ENCODE peak calls at places on chromosomes 3 and 15, in seven cellular contexts. J is fibroblast of lung; Q is CD4-positive, alpha-beta memory T cell; H is left lung; N is CD8-positive, alpha-beta T cell; I is psoas muscle; W is transverse colon. Y is an unnamed sample.

GRCh38 chr15:99326235-99326634 is 75.0 kb downstream of the LRRC28 start:
- DNase-seq in N (no peak), I (no peak), W (no peak), H (no peak), Q (no peak), J (no peak), Y (no peak)

GRCh38 chr3:118842147-118842863 is 192.3 kb downstream of the IGSF11 start:
- DNase-seq in N (no peak), J (peak; percentile 7), I (no peak), W (no peak), H (no peak), Q (no peak), Y (no peak)

GRCh38 chr3:62577153-62577552 is 203.8 kb upstream of the FEZF2 start:
- DNase-seq in Q (no peak), J (no peak), H (no peak), I (no peak), W (no peak), N (no peak), Y (no peak)

GRCh38 chr3:46756642-46757041 is 39.0 kb upstream of the PRSS50 start:
- DNase-seq in I (no peak), J (no peak), N (no peak), H (no peak), Q (no peak), W (no peak), Y (no peak)

GRCh38 chr3:190585771-190586630 is 72.1 kb downstream of the IL1RAP start:
- DNase-seq in Q (no peak), W (no peak), I (no peak), N (no peak), J (peak; percentile 94), H (peak; percentile 56), Y (no peak)

GRCh38 chr3:129975332-129976090 is 991 bp downstream of the TRH start:
- DNase-seq in H (peak; percentile 41), N (peak; percentile 49), Q (peak; percentile 13), J (no peak), W (peak; percentile 10), I (no peak), Y (no peak)

GRCh38 chr3:30458376-30458775 is 148.0 kb upstream of the TGFBR2 start:
- DNase-seq in I (no peak), Q (no peak), W (no peak), H (no peak), J (no peak), N (no peak), Y (no peak)

GRCh38 chr3:71438904-71439303 is 144.6 kb downstream of the FOXP1 start:
- DNase-seq in I (no peak), W (no peak), N (no peak), J (no peak), Q (no peak), H (no peak), Y (no peak)

GRCh38 chr15:26954403-26954802 is 16.6 kb upstream of the GABRG3 start:
- DNase-seq in W (no peak), H (no peak), Q (no peak), I (no peak), N (no peak), J (no peak), Y (no peak)

GRCh38 chr3:169264711-169265110 is 398.8 kb downstream of the MECOM start:
- DNase-seq in W (peak; percentile 66), J (peak; percentile 64), H (no peak), N (no peak), I (no peak), Q (no peak), Y (no peak)

GRCh38 chr3:60584250-60584649 is 667.0 kb downstream of the FHIT start:
- DNase-seq in N (no peak), Q (no peak), J (peak; percentile 87), I (no peak), W (no peak), H (no peak), Y (no peak)

GRCh38 chr3:171813897-171814460 is 3.7 kb upstream of the PLD1 start:
- DNase-seq in J (peak; percentile 83), W (no peak), Q (no peak), I (no peak), N (no peak), H (peak; percentile 55), Y (peak; percentile 9)

GRCh38 chr15:90062023-90062728 is 40.1 kb downstream of the IDH2 start:
- DNase-seq in J (peak; percentile 10), W (peak; percentile 91), N (no peak), I (no peak), Q (peak; percentile 58), H (peak; percentile 80), Y (peak; percentile 81)

GRCh38 chr3:194632983-194633348 is 253 bp downstream of the TMEM44 start:
- DNase-seq in I (no peak), J (peak; percentile 40), H (no peak), N (no peak), Q (no peak), W (peak; percentile 28), Y (no peak)

GRCh38 chr3:128763967-128764366 is 38.0 kb downstream of the RAB7A start:
- DNase-seq in J (no peak), H (no peak), N (peak; percentile 43), Q (no peak), W (no peak), I (peak; percentile 71), Y (no peak)

GRCh38 chr3:124565013-124565412 is 165.2 kb upstream of the UMPS start:
- DNase-seq in W (peak; percentile 77), N (peak; percentile 62), J (peak; percentile 56), I (peak; percentile 71), H (peak; percentile 55), Q (peak; percentile 55), Y (peak; percentile 52)

GRCh38 chr3:169668081-169668956 is 4.8 kb upstream of the MECOM start:
- DNase-seq in I (peak; percentile 62), N (no peak), H (peak; percentile 40), W (peak; percentile 40), Q (peak; percentile 11), J (peak; percentile 45), Y (no peak)

GRCh38 chr3:139113231-139113749 is 68.6 kb upstream of the PRR23C start:
- DNase-seq in I (no peak), H (no peak), Q (no peak), W (no peak), J (no peak), N (no peak), Y (no peak)

GRCh38 chr3:127389415-127389814 is 101.6 kb upstream of the PRR20G start:
- DNase-seq in I (no peak), W (no peak), N (no peak), H (no peak), J (peak; percentile 3), Q (no peak), Y (no peak)

GRCh38 chr15:39833515-39833981 is 50.9 kb upstream of the FSIP1 start:
- DNase-seq in H (no peak), W (no peak), N (no peak), Q (no peak), J (peak; percentile 77), I (no peak), Y (no peak)

DNA sequence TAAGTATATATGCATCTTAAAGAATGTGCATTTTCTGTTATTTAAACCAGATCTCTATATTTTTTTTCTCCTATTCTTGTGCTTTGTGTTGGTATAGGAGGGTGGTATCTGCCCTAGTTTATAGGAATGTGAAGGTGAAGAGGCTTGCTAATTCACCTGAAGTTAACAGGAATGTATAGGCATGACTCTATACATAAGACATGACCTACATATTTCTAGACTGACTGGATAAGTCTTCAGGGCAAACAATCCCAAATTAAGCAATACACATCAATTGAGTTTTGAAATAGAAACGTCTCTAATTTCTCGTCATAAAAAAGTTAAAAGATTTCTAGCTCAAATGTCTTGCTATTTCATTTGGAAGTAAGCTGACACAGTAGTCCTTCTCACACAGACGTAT is 410.0 kb downstream of the DIPK2A start:
- DNase-seq in I (no peak), W (no peak), Q (no peak), H (no peak), N (no peak), J (no peak), Y (no peak)
- H3K4me3 ChIP-seq in I (no peak overlapping the region), W (no peak overlapping the region), Q (no peak overlapping the region), H (no peak overlapping the region), N (no peak overlapping the region), J (no peak overlapping the region), Y (no peak overlapping the region)

DNA sequence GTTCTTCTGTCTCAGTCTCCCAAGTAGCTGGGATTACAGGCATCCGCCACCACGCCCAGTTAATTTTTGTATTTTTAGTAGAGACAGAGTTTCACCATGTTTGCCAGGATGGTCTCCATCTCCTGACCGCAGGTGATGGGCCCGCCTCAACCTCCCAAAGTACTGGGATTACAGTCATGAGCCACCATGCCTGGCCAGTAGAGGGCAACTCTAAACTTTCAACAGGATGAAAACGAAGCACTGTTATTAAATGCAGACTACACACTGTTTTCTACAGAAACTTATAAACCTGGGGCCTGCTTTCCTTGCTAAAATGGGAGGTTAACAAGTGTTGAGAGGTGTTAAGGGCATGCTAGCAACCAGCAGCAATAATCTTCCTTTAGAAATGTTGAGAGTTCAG is 7.6 kb downstream of the ARPC4 start:
- DNase-seq in I (no peak), W (no peak), Q (no peak), H (no peak), N (no peak), J (no peak), Y (no peak)
- H3K36me3 ChIP-seq in I (peaks cover 90% of the 10 kb centered on the region), W (peaks cover 2% of the 10 kb centered on the region), Q (peaks cover 71% of the 10 kb centered on the region), H (peaks cover 97% of the 10 kb centered on the region), N (peaks cover 69% of the 10 kb centered on the region), J (peaks cover 32% of the 10 kb centered on the region), Y (peaks cover 96% of the 10 kb centered on the region)

GRCh38 chr3:188391597-188391996 is 237.6 kb downstream of the LPP start:
- DNase-seq in I (no peak), W (no peak), Q (no peak), H (no peak), N (no peak), J (no peak), Y (no peak)
- H3K4me1 ChIP-seq in I (peaks cover 24% of the 10 kb centered on the region), W (peaks cover 21% of the 10 kb centered on the region), Q (peaks cover 8% of the 10 kb centered on the region), H (peaks cover 36% of the 10 kb centered on the region), N (no peaks in the 10 kb centered on the region), J (no peaks in the 10 kb centered on the region), Y (peaks cover 52% of the 10 kb centered on the region)

DNA sequence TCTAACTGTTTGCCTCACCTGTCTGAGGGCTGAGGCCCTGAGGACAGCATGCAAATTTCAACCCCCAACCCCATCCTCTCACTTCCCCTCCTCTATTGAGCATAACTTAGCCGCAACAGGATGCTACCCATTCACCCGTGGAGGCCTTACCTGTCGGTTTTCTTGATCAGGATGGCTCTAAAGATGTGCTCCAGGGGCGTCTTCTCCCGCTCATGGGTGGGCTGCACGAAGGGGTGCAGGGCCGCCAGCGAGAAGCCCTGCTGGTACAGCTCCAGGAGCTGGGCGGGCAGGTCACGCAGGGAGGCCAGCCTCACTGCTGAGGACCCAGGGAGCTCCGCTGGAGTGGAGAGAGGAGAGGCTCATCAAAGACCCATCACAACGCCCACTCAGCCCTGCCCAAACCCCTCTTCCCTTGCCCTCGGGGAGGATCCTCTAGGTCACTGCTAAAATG is 79.8 kb downstream of the RFTN1 start:
- DNase-seq in J (no peak), N (no peak), H (no peak), I (no peak), W (no peak), Q (no peak), Y (peak; percentile 95)
- H3K4me3 ChIP-seq in J (no peak overlapping the region), N (no peak overlapping the region), H (no peak overlapping the region), I (no peak overlapping the region), W (no peak overlapping the region), Q (no peak overlapping the region), Y (peak overlapping the region; percentile 58)

GRCh38 chr3:50251220-50251619 is 15.2 kb downstream of the GNAI2 start:
- DNase-seq in H (no peak), J (peak; percentile 94), W (no peak), Q (no peak), N (no peak), I (no peak), Y (no peak)
- H3K36me3 ChIP-seq in H (peaks cover 72% of the 10 kb centered on the region), J (peaks cover 23% of the 10 kb centered on the region), W (no peaks in the 10 kb centered on the region), Q (peaks cover 57% of the 10 kb centered on the region), N (peaks cover 36% of the 10 kb centered on the region), I (peaks cover 28% of the 10 kb centered on the region), Y (peaks cover 74% of the 10 kb centered on the region)